ENCODE peak calls at places on chromosomes 4 and X, in four cellular contexts. J is sciatic nerve, H is IMR-90, L is amniotic stem cell. E is an unnamed sample.

GRCh38 chr4:7928711-7929505 is 10.8 kb downstream of the AFAP1 start:
- DNase-seq in J (no peak), H (no peak), L (no peak), E (no peak)

GRCh38 chr4:24793219-24794005 is 2.0 kb upstream of the SOD3 start:
- DNase-seq in J (no peak), H (peak), L (no peak), E (no peak)

GRCh38 chr4:76363556-76364290 is 57.2 kb downstream of the STBD1 start:
- DNase-seq in J (no peak), H (peak), L (no peak), E (peak)

GRCh38 chrX:53682885-53683555 is 3.5 kb downstream of the HUWE1 start:
- DNase-seq in J (no peak), H (peak), L (no peak), E (peak)

GRCh38 chrX:103151799-103152198 is 58.9 kb upstream of the NXF3 start:
- DNase-seq in J (no peak), H (no peak), L (no peak), E (peak)

GRCh38 chrX:154123241-154124219 is 20.5 kb upstream of the OPN1LW start:
- DNase-seq in J (no peak), H (no peak), L (no peak), E (peak)

GRCh38 chrX:65750674-65751469 is 83.4 kb downstream of the MSN start:
- DNase-seq in J (no peak), H (no peak), L (no peak), E (no peak)

GRCh38 chr4:98510757-98511517 is 147.5 kb downstream of the TSPAN5 start:
- DNase-seq in J (no peak), H (peak), L (peak), E (peak)

GRCh38 chr4:159283697-159284492 is 181.0 kb downstream of the RAPGEF2 start:
- DNase-seq in J (no peak), H (peak), L (no peak), E (peak)

GRCh38 chr4:83248486-83248885 is 36.1 kb downstream of the COQ2 start:
- DNase-seq in J (no peak), H (peak), L (no peak), E (no peak)

GRCh38 chr4:67151376-67152343 is 393.6 kb downstream of the CENPC start:
- DNase-seq in J (no peak), H (no peak), L (no peak), E (no peak)

GRCh38 chr4:36159208-36159607 is 85.1 kb downstream of the ARAP2 start:
- DNase-seq in J (no peak), H (no peak), L (no peak), E (no peak)

GRCh38 chrX:129842510-129843208 is 1.0 kb downstream of the ZDHHC9 start:
- DNase-seq in J (peak), H (peak), L (no peak), E (peak)

GRCh38 chr4:24967346-24967745 is 54.5 kb upstream of the CCDC149 start:
- DNase-seq in J (no peak), H (no peak), L (no peak), E (no peak)

GRCh38 chrX:154002215-154002719 is 17.4 kb downstream of the IRAK1 start:
- DNase-seq in J (no peak), H (peak), L (no peak), E (peak)

GRCh38 chrX:47321386-47321785 is 49.0 kb upstream of the ZNF157 start:
- DNase-seq in J (peak), H (peak), L (no peak), E (peak)

GRCh38 chr4:185966997-185967775 is 101.8 kb upstream of the TLR3 start:
- DNase-seq in J (no peak), H (no peak), L (no peak), E (no peak)

GRCh38 chrX:14927391-14927790 is 54.2 kb downstream of the MOSPD2 start:
- DNase-seq in J (no peak), H (peak), L (no peak), E (peak)

GRCh38 chrX:134174859-134175258 is 62.1 kb upstream of the CCDC160 start:
- DNase-seq in J (no peak), H (no peak), L (no peak), E (no peak)

GRCh38 chrX:136822337-136823095 is 41.8 kb upstream of the ARHGEF6 start:
- DNase-seq in J (no peak), H (no peak), L (no peak), E (peak)

GRCh38 chr4:113469023-113469390 is 292.5 kb downstream of the CAMK2D start:
- DNase-seq in J (no peak), H (peak), L (no peak), E (peak)